ENCODE peak calls at places on chromosomes 12 and 14, in eight cellular contexts. P, Z, I, B, W, Y, T and O are unnamed samples.

GRCh38 chr12:124964251-124964650 is 24.7 kb downstream of the DHX37 start:
- DNase-seq in B (no peak), I (no peak), Y (no peak), P (no peak), Z (no peak), W (no peak), T (no peak), O (no peak)

GRCh38 chr12:43206396-43206795 is 345.6 kb downstream of the ADAMTS20 start:
- DNase-seq in B (peak), W (peak), T (no peak), Z (no peak), Y (no peak), I (no peak), P (no peak), O (no peak)

GRCh38 chr12:47088021-47088944 is 8.5 kb upstream of the AMIGO2 start:
- DNase-seq in B (no peak), Y (peak), I (no peak), W (peak), Z (no peak), P (no peak), T (no peak), O (no peak)

GRCh38 chr14:85622106-85622505 is 92.2 kb downstream of the FLRT2 start:
- DNase-seq in Y (no peak), T (no peak), W (no peak), I (no peak), Z (no peak), P (no peak), B (no peak), O (no peak)

GRCh38 chr12:65415826-65416225 is 137.3 kb downstream of the MSRB3 start:
- DNase-seq in Y (no peak), W (no peak), T (peak), Z (no peak), B (no peak), I (no peak), P (no peak), O (no peak)

GRCh38 chr14:39456702-39457250 is 24.5 kb upstream of the FBXO33 start:
- DNase-seq in W (no peak), T (no peak), P (no peak), I (no peak), Z (no peak), Y (no peak), B (no peak), O (no peak)

GRCh38 chr12:113867258-113867657 is 98.9 kb downstream of the RBM19 start:
- DNase-seq in Z (peak), Y (peak), P (no peak), W (peak), I (no peak), T (no peak), B (no peak), O (no peak)

GRCh38 chr14:60639677-60640076 is 9.6 kb downstream of the SIX1 start:
- DNase-seq in B (no peak), Z (no peak), Y (no peak), T (no peak), I (no peak), P (no peak), W (no peak), O (no peak)

GRCh38 chr12:117968826-117969659 is at the start of gene KSR2:
- DNase-seq in T (no peak), I (no peak), Z (peak), W (peak), Y (peak), B (no peak), P (peak), O (no peak)

GRCh38 chr12:71447691-71448660 is 8.4 kb downstream of the LGR5 start:
- DNase-seq in Z (no peak), Y (peak), T (no peak), B (peak), W (peak), P (no peak), I (no peak), O (no peak)

GRCh38 chr12:27575099-27575779 is 51.2 kb downstream of the PPFIBP1 start:
- DNase-seq in Z (no peak), P (no peak), Y (no peak), T (no peak), B (no peak), W (no peak), I (no peak), O (no peak)

GRCh38 chr12:51262758-51263177 is 7.4 kb downstream of the SMAGP start:
- DNase-seq in I (no peak), T (peak), P (no peak), B (peak), Z (no peak), W (peak), Y (peak), O (no peak)

GRCh38 chr12:76029982-76030377 is 1.6 kb downstream of the PHLDA1 start:
- DNase-seq in P (no peak), Y (peak), W (peak), B (peak), I (no peak), Z (no peak), T (peak), O (no peak)

GRCh38 chr12:70948976-70949336 is 28.4 kb upstream of the PTPRR start:
- DNase-seq in P (no peak), Y (no peak), Z (no peak), I (no peak), T (no peak), B (no peak), W (peak), O (no peak)

GRCh38 chr12:124130717-124131670 is 158.0 kb downstream of the ZNF664 start:
- DNase-seq in W (no peak), Y (no peak), Z (no peak), B (peak), P (no peak), I (no peak), T (no peak), O (no peak)